ENCODE peak calls at places on chromosomes 6 and 20, in seven cellular contexts. C is GM12878, R is SK-N-SH, X is HepG2, Y is H1, Q is K562, E is GM12892. I is an unnamed sample.

GRCh38 chr6:164693934-164694333 is 615.5 kb downstream of the C6orf118 start:
- DNase-seq in C (no peak), R (no peak), X (no peak), Y (no peak), Q (no peak), E (no peak), I (no peak)

GRCh38 chr20:24878657-24879056 is 70.4 kb upstream of the CST7 start:
- DNase-seq in C (no peak), R (no peak), X (no peak), Y (no peak), Q (no peak), E (no peak), I (no peak)

GRCh38 chr20:23123886-23124285 is 37.8 kb upstream of the CD93 start:
- DNase-seq in C (no peak), R (no peak), X (no peak), Y (no peak), Q (no peak), E (no peak), I (no peak)

GRCh38 chr6:111653961-111654360 is 48.3 kb upstream of the TRAF3IP2 start:
- DNase-seq in C (no peak), R (no peak), X (no peak), Y (no peak), Q (no peak), E (no peak), I (no peak)

GRCh38 chr6:380234-381218 is 11.0 kb upstream of the IRF4 start:
- DNase-seq in C (no peak), R (no peak), X (no peak), Y (no peak), Q (no peak), E (no peak), I (no peak)

GRCh38 chr20:40966516-40967185 is 62.0 kb upstream of the TOP1 start:
- DNase-seq in C (no peak), R (no peak), X (no peak), Y (peak; percentile 27), Q (no peak), E (no peak), I (no peak)

GRCh38 chr6:165580139-165580538 is 82.9 kb downstream of the PDE10A start:
- DNase-seq in C (no peak), R (no peak), X (no peak), Y (no peak), Q (no peak), E (no peak), I (no peak)

GRCh38 chr20:53737404-53738038 is 143.9 kb upstream of the ZNF217 start:
- DNase-seq in C (no peak), R (no peak), X (no peak), Y (no peak), Q (peak; percentile 44), E (no peak), I (no peak)

GRCh38 chr20:38920411-38920810 is 5.8 kb upstream of the FAM83D start:
- DNase-seq in C (no peak), R (no peak), X (no peak), Y (no peak), Q (no peak), E (no peak), I (no peak)

GRCh38 chr6:3748208-3748701 is 3.3 kb downstream of the PXDC1 start:
- DNase-seq in C (no peak), R (peak; percentile 86), X (peak; percentile 85), Y (peak; percentile 81), Q (peak; percentile 79), E (peak; percentile 45), I (no peak)
- TF ChIP-seq POLR2AphosphoS5 in C (no peak), R (no peak), X (no peak), Y (no peak), Q (no peak), E (no peak), I (no peak)

DNA sequence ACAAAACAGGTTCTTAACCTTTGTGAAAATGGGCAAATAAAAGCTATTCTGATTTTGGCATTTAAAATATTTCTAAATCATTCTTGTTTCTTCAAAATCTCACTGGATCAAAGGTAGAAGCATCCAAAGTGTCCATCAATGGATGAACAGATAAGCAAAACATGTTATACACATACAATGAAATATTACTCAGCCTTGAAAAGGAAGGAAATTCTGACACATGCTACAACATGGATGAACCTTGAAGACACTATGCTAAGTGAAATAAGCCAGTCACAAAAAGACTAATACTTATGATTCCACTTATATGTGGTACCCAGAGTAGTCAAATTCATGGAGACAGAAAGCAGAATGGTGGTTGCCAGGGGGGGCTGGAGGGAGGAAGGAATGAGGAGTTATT is 45.9 kb downstream of the SNX14 start:
- DNase-seq in C (no peak), R (no peak), X (no peak), Y (no peak), Q (no peak), E (no peak), I (no peak)
- TF ChIP-seq TAF1 in C (no peak), R (no peak), X (no peak), Y (no peak), Q (no peak), E (no peak), I (no peak)

DNA sequence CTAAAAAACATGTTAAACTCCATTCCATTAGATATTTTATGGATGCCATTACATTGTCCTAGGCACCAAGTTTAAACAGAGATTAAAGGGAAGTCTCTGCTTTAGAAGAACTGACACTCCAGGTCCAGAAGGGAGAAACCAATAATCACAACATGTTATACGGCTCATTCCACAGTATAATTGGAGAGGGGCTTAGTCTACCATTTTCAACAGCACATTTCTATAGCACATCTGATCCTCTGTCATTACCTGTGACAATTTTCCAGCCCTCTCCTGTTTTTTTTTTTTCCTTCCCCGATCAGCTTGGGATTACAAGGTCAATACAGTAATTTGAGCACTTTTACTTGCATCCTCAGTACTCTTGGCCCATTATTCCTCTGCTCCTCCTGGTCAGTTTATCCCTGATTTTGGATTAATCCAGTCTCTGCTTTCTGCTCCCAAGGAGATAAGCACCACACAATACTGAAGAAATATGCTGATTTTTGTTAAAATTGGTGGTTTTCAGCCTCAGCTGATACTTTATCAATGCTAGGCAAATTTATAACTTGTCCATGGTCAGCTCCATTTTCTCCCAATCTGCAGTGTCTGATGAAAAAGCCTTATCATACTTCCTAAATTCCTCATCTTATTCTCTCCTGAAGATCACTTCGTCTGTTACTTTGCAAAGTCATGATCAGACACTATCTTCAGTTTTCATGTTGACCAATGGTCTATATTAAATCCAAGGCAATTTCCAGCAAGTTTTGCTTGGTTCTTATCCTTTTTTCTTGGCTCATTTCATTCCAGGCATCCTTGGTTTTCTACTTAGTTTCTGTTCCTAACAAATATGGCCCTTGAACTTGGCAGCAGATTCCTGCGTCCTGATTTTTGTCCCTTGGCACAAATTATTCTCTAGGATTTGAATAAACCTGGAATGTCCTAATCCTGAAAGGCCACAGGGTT is 30.8 kb upstream of the SYNCRIP start:
- DNase-seq in C (no peak), R (no peak), X (no peak), Y (peak; percentile 36), Q (peak; percentile 47), E (no peak), I (no peak)
- TF ChIP-seq POLR2AphosphoS5 in C (peak; percentile 45), R (peak; percentile 21), X (no peak), Y (peak; percentile 96), Q (peak; percentile 58), E (peak; percentile 62), I (peak; percentile 48)

DNA sequence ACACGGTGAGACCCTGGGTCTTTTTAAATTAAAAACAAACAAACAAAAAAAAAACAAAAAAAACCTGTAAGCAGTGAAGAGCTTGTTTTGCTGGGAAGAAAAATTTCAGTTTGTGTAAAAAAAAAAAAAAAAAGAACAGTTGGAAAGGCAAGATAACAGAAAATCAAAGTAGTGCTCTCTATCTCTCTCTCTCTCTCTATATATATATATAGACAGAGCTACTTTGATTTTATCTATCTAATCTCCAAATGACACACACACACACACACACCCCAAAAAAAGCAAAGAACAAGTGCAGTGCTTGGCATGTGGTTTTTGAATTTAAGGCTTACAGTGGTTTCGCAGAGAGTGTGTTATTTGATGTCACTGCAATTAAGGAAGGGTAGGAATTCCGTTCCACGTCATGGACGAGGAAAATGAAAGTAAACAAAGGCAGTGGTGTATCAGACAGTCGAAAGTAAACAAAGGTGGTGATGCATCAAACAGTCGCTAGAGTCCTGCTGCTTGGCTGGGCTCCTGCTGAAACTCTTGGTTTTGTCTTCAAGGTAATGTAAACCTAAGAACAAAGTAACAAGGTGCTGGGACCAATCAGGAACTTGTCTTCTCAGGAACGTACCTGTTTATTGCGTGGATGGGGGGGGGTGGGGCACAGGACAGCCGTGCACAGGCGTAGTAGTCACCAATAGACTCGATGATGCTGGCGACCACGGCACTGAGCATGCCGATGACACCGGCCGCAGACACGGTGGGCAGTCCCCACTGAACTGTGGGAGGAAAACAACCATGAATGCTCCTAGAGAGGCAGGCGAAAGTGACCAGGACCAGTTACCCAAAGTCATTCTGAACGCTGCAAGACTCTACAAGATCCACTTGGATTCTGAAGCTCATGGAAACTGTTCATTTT is 131.8 kb downstream of the SLC23A2 start:
- DNase-seq in C (no peak), R (no peak), X (no peak), Y (no peak), Q (no peak), E (no peak), I (no peak)
- TF ChIP-seq TAF1 in C (no peak), R (no peak), X (no peak), Y (no peak), Q (no peak), E (no peak), I (no peak)

DNA sequence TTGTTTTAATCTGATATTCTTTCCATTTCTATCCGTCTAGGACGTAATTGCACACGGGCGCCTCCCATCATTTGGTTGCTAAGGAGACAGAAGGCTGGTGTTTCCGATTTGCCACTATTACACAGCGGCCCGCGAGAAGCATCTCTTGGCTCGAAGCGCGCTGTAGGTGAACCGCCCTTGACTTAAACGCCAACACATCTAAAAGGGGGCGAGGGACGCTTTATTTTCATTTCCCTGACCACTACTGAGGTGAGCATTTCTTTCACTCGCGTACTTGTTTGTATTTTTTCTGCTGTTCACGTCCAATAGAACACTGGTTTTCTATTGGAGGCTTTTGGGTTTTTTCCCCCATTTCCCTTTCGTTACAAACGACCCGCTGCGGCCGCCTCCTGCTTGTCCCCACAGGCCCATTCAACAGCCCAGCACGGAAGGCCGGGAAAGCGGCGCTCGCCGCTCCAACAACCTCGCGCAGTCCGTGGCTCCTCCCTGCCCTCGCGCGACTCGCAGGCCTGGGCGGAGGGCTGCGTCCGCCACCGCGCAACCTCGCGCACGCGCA is 505 bp upstream of the WRNIP1 start:
- DNase-seq in C (no peak), R (peak; percentile 80), X (peak; percentile 50), Y (peak; percentile 86), Q (peak; percentile 76), E (peak; percentile 24), I (peak; percentile 34)
- TF ChIP-seq POLR2AphosphoS5 in C (peak; percentile 80), R (peak; percentile 93), X (peak; percentile 91), Y (peak; percentile 35), Q (peak; percentile 94), E (peak; percentile 50), I (peak; percentile 69)